ENCODE peak calls at places on chromosome 1, in nine cellular contexts. Z is GM12878, E is HCT116, W is A549, I is SK-N-SH, V is endothelial cell of umbilical vein, Q is K562, N is HepG2, L is H1. R is an unnamed sample.

GRCh38 chr1:218439541-218440295 is 94.6 kb downstream of the TGFB2 start:
- DNase-seq in N (peak; percentile 20), Q (no peak), W (no peak), I (no peak), E (no peak), V (no peak), Z (no peak), L (no peak), R (no peak)

GRCh38 chr1:184389446-184389845 is 2.6 kb downstream of the C1orf21 start:
- DNase-seq in N (no peak), L (no peak), W (no peak), V (no peak), I (no peak), E (no peak), Z (no peak), Q (no peak), R (no peak)

GRCh38 chr1:175269151-175269550 is 76.6 kb upstream of the KIAA0040 start:
- DNase-seq in E (peak; percentile 36), Z (no peak), V (no peak), W (no peak), N (no peak), Q (no peak), L (no peak), I (no peak), R (no peak)

GRCh38 chr1:43225168-43225567 is 44.6 kb upstream of the TMEM125 start:
- DNase-seq in I (no peak), Q (peak; percentile 47), W (no peak), L (no peak), Z (no peak), N (no peak), V (peak; percentile 26), E (no peak), R (peak; percentile 15)

GRCh38 chr1:7418442-7419080 is 352.5 kb upstream of the VAMP3 start:
- DNase-seq in Q (no peak), L (no peak), W (no peak), N (no peak), V (no peak), E (no peak), I (peak; percentile 12), Z (no peak), R (no peak)

GRCh38 chr1:112054504-112054903 is 65.0 kb upstream of the KCND3 start:
- DNase-seq in Q (no peak), E (no peak), V (no peak), Z (no peak), I (no peak), W (no peak), L (no peak), N (no peak), R (no peak)

GRCh38 chr1:45767035-45767434 is 16.6 kb upstream of the IPP start:
- DNase-seq in W (no peak), I (no peak), Z (no peak), E (no peak), V (peak; percentile 13), N (no peak), L (no peak), Q (no peak), R (no peak)

GRCh38 chr1:7224081-7224534 is 438.9 kb downstream of the CAMTA1 start:
- DNase-seq in I (no peak), W (peak; percentile 31), Q (no peak), Z (no peak), E (no peak), N (no peak), L (no peak), V (no peak), R (no peak)

GRCh38 chr1:85137660-85138059 is 63.2 kb downstream of the SYDE2 start:
- DNase-seq in Z (no peak), E (no peak), L (no peak), I (no peak), W (peak; percentile 10), Q (no peak), N (peak; percentile 53), V (no peak), R (no peak)

GRCh38 chr1:21861602-21862429 is 49.8 kb downstream of the LDLRAD2 start:
- DNase-seq in W (no peak), Z (no peak), L (no peak), E (no peak), V (no peak), I (no peak), N (peak; percentile 65), Q (no peak), R (no peak)

GRCh38 chr1:223763881-223764280 is 51.5 kb downstream of the CAPN2 start:
- DNase-seq in E (no peak), N (no peak), I (no peak), Q (no peak), V (no peak), Z (no peak), L (no peak), W (no peak), R (no peak)

GRCh38 chr1:54809496-54810074 is 8.5 kb upstream of the TTC22 start:
- DNase-seq in E (no peak), Q (no peak), N (no peak), V (no peak), L (no peak), Z (no peak), I (no peak), W (no peak), R (no peak)

GRCh38 chr1:229636042-229636441 is 10.0 kb downstream of the URB2 start:
- DNase-seq in V (no peak), Z (no peak), N (no peak), I (no peak), E (no peak), W (no peak), L (no peak), Q (no peak), R (no peak)

GRCh38 chr1:162878000-162878596 is 17.1 kb upstream of the CCDC190 start:
- DNase-seq in I (peak; percentile 33), Z (no peak), N (peak; percentile 45), L (peak; percentile 31), V (peak; percentile 85), W (no peak), Q (peak; percentile 36), E (peak; percentile 68), R (peak; percentile 70)

GRCh38 chr1:151966061-151966460 is 27.6 kb downstream of the S100A10 start:
- DNase-seq in W (no peak), N (no peak), L (no peak), E (no peak), Z (no peak), V (no peak), I (no peak), Q (no peak), R (no peak)

GRCh38 chr1:207861442-207862177 is 49.3 kb downstream of the CD34 start:
- DNase-seq in W (no peak), Z (peak; percentile 44), I (no peak), E (no peak), Q (no peak), L (no peak), V (no peak), N (no peak), R (peak; percentile 83)

GRCh38 chr1:42334240-42335049 is 590 bp downstream of the FOXJ3 start:
- DNase-seq in L (no peak), I (peak; percentile 90), W (peak; percentile 53), Q (no peak), V (peak; percentile 77), Z (no peak), E (peak; percentile 31), N (peak; percentile 65), R (peak; percentile 75)

GRCh38 chr1:21490774-21491482 is 18.3 kb upstream of the ALPL start:
- DNase-seq in Z (no peak), V (peak; percentile 30), L (no peak), Q (peak; percentile 36), W (peak; percentile 55), N (peak; percentile 41), I (peak; percentile 60), E (no peak), R (peak; percentile 55)

GRCh38 chr1:25208561-25209222 is 23.6 kb downstream of the SYF2 start:
- DNase-seq in E (no peak), W (no peak), L (no peak), Q (no peak), V (no peak), Z (no peak), N (no peak), I (no peak), R (no peak)

GRCh38 chr1:156128749-156129682 is 14.5 kb downstream of the LMNA start:
- DNase-seq in E (no peak), I (no peak), N (no peak), Q (no peak), W (no peak), Z (no peak), L (no peak), V (peak; percentile 47), R (peak; percentile 76)
- H3K4me3 ChIP-seq in E (no peak overlapping the region), I (peak overlapping the region; percentile 30), N (no peak overlapping the region), Q (no peak overlapping the region), W (no peak overlapping the region), Z (no peak overlapping the region), L (no peak overlapping the region), V (no peak overlapping the region), R (no peak overlapping the region)

GRCh38 chr1:193513032-193513431 is 326.6 kb upstream of the B3GALT2 start:
- DNase-seq in E (no peak), N (no peak), I (no peak), Z (no peak), Q (no peak), L (no peak), W (no peak), V (no peak), R (no peak)

GRCh38 chr1:193516755-193517388 is 330.5 kb upstream of the B3GALT2 start:
- DNase-seq in W (no peak), I (no peak), Z (no peak), V (no peak), L (no peak), N (no peak), Q (no peak), E (no peak), R (no peak)

GRCh38 chr1:193519922-193520321 is 333.5 kb upstream of the B3GALT2 start:
- DNase-seq in I (no peak), Q (no peak), E (no peak), L (no peak), V (no peak), N (peak; percentile 31), Z (no peak), W (no peak), R (no peak)

DNA sequence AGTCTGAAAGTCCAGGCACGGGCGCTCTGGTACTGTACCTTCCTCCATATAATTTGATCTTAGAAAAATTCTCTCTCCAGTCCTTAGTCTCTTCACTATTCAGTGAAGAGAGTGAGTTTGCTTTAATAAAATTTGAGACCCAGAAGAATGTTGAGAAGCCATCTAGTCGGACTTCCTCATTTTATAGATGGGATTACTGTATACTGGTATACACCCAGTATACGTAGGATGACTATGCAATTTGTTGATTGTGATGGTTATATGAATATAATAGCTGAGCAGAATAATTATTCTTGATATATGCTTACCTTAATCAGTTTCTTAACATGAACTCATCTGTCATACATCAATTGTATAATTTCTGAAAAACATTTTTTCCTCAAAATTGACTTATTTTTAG is 328.0 kb upstream of the B3GALT2 start:
- DNase-seq in N (no peak), E (no peak), L (no peak), W (no peak), V (no peak), I (no peak), Q (no peak), Z (no peak), R (peak; percentile 14)
- TF ChIP-seq MAX in N (no peak), E (no peak), L (no peak), W (no peak), V (no peak), I (no peak), Q (no peak), Z (no peak), R (no peak)

GRCh38 chr1:2643414-2644077 is 10.7 kb upstream of the MMEL1 start:
- DNase-seq in W (no peak), Q (no peak), L (no peak), Z (no peak), V (no peak), N (no peak), E (no peak), I (no peak), R (no peak)
- H3K4me3 ChIP-seq in W (peak overlapping the region; percentile 100), Q (peak overlapping the region; percentile 66), L (peak overlapping the region; percentile 79), Z (peak overlapping the region; percentile 90), V (no peak overlapping the region), N (peak overlapping the region; percentile 70), E (peak overlapping the region; percentile 82), I (peak overlapping the region; percentile 73), R (no peak overlapping the region)

GRCh38 chr1:156368889-156369684 is at the start of gene RHBG:
- DNase-seq in Q (peak; percentile 79), N (peak; percentile 48), I (no peak), E (no peak), Z (no peak), L (no peak), V (peak; percentile 15), W (no peak), R (peak; percentile 54)
- TF ChIP-seq MAX in Q (no peak), N (no peak), I (no peak), E (no peak), Z (no peak), L (no peak), V (no peak), W (no peak), R (no peak)